ENCODE peak calls at places on chromosomes 4 and X, in four cellular contexts. G is left lung, H is mammary epithelial cell, R is HCT116. I is an unnamed sample.

GRCh38 chrX:105167233-105167632 is 53.3 kb downstream of the TEX13A start:
- DNase-seq in R (no peak), G (no peak), H (peak; percentile 76), I (no peak)

GRCh38 chrX:4935846-4936245 is 1222.4 kb upstream of the PRKX start:
- DNase-seq in G (peak; percentile 38), H (no peak), R (no peak), I (no peak)

GRCh38 chr4:1785592-1785991 is 7.5 kb upstream of the FGFR3 start:
- DNase-seq in R (no peak), G (no peak), H (no peak), I (no peak)

GRCh38 chrX:101357166-101357795 is 8.7 kb upstream of the TIMM8A start:
- DNase-seq in R (peak; percentile 18), G (no peak), H (no peak), I (no peak)

GRCh38 chr4:41418444-41418843 is 119.5 kb upstream of the LIMCH1 start:
- DNase-seq in G (no peak), H (peak; percentile 37), R (no peak), I (peak; percentile 78)

GRCh38 chr4:83510442-83510841 is 25.5 kb upstream of the GPAT3 start:
- DNase-seq in G (no peak), R (no peak), H (no peak), I (no peak)

GRCh38 chr4:149371021-149371420 is 444.6 kb downstream of the IQCM start:
- DNase-seq in H (peak; percentile 32), G (no peak), R (peak; percentile 67), I (peak; percentile 60)

GRCh38 chrX:480861-481417 is 94.2 kb upstream of the PPP2R3B start:
- DNase-seq in G (no peak), R (no peak), H (no peak), I (no peak)

GRCh38 chr4:184453402-184454160 is 20.8 kb downstream of the IRF2 start:
- DNase-seq in R (no peak), G (peak; percentile 65), H (peak; percentile 68), I (no peak)

GRCh38 chrX:153926594-153926862 is 464 bp upstream of the ARHGAP4 start:
- DNase-seq in G (no peak), H (no peak), R (no peak), I (no peak)

GRCh38 chr4:26522478-26522877 is 32.2 kb upstream of the CCKAR start:
- DNase-seq in R (no peak), H (peak; percentile 54), G (no peak), I (no peak)

GRCh38 chr4:141220271-141220654 is 432 bp upstream of the ZNF330 start:
- DNase-seq in R (no peak), H (no peak), G (no peak), I (no peak)

GRCh38 chr4:100311181-100311580 is 120.9 kb upstream of the DDIT4L start:
- DNase-seq in G (no peak), H (peak; percentile 42), R (peak; percentile 21), I (peak; percentile 19)

GRCh38 chr4:169741569-169741968 is 16.2 kb downstream of the HPF1 start:
- DNase-seq in R (no peak), G (no peak), H (peak; percentile 14), I (no peak)

GRCh38 chr4:109406337-109406931 is 27.2 kb upstream of the SEC24B start:
- DNase-seq in G (no peak), H (peak; percentile 49), R (peak; percentile 59), I (peak; percentile 56)

GRCh38 chrX:73215263-73215662 is 612 bp upstream of the NAP1L2 start:
- DNase-seq in R (no peak), G (no peak), H (no peak), I (no peak)
- H3K4me3 ChIP-seq in R (no peak overlapping the region), G (peak overlapping the region; percentile 34), H (peak overlapping the region; percentile 37), I (peak overlapping the region; percentile 68)

GRCh38 chr4:30264465-30264864 is 455.7 kb upstream of the PCDH7 start:
- DNase-seq in H (no peak), R (no peak), G (no peak), I (no peak)

GRCh38 chr4:30268370-30268769 is 451.8 kb upstream of the PCDH7 start:
- DNase-seq in G (no peak), H (no peak), R (no peak), I (no peak)

GRCh38 chr4:30269850-30270249 is 450.3 kb upstream of the PCDH7 start:
- DNase-seq in R (peak; percentile 43), G (no peak), H (no peak), I (no peak)
- TF ChIP-seq CTCF in R (peak; percentile 50), G (no peak), H (peak; percentile 32), I (peak; percentile 62)

GRCh38 chr4:88597970-88598369 is 5.7 kb downstream of the HERC3 start:
- DNase-seq in H (no peak), R (no peak), G (no peak), I (no peak)

GRCh38 chr4:88604978-88605678 is 12.8 kb downstream of the HERC3 start:
- DNase-seq in G (no peak), R (no peak), H (no peak), I (no peak)

GRCh38 chr4:88600129-88600849 is 8.0 kb downstream of the HERC3 start:
- DNase-seq in G (no peak), H (peak; percentile 89), R (no peak), I (peak; percentile 97)

GRCh38 chr4:88599714-88600113 is 7.4 kb downstream of the HERC3 start:
- DNase-seq in R (no peak), H (no peak), G (no peak), I (no peak)

GRCh38 chr4:88599298-88599697 is 7.0 kb downstream of the HERC3 start:
- DNase-seq in R (no peak), H (peak; percentile 46), G (no peak), I (peak; percentile 71)
- H3K4me3 ChIP-seq in R (no peak overlapping the region), H (no peak overlapping the region), G (no peak overlapping the region), I (peak overlapping the region; percentile 37)

GRCh38 chrX:135476378-135476777 is 44.1 kb upstream of the INTS6L start:
- DNase-seq in G (no peak), H (no peak), R (no peak), I (no peak)

GRCh38 chrX:135481696-135482179 is 38.7 kb upstream of the INTS6L start:
- DNase-seq in R (no peak), G (no peak), H (no peak), I (peak; percentile 92)

GRCh38 chrX:135480076-135480475 is 40.4 kb upstream of the INTS6L start:
- DNase-seq in G (no peak), H (no peak), R (no peak), I (no peak)

DNA sequence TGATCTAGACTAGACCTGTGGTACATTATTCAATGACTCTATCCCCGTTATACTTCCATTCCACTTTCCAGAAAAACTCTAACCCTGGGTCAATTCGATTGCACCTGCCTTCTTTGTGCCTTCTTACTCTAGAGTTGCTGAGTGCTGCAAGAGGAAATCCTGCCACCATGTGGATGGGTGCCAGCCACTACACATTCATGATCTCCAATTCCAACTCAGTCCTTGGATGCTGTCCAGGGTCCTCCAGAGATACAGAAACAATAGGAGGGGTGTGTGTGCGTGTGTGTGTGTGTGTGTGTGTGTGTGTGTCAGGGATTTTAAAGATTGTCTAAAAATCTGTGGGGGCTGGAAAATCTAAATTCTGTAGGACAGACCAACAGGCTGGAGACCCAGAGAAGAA is 42.9 kb upstream of the INTS6L start:
- DNase-seq in H (peak; percentile 61), R (peak; percentile 29), G (peak; percentile 60), I (peak; percentile 67)
- TF ChIP-seq CTCF in H (peak; percentile 73), R (peak; percentile 37), G (no peak), I (peak; percentile 66)

DNA sequence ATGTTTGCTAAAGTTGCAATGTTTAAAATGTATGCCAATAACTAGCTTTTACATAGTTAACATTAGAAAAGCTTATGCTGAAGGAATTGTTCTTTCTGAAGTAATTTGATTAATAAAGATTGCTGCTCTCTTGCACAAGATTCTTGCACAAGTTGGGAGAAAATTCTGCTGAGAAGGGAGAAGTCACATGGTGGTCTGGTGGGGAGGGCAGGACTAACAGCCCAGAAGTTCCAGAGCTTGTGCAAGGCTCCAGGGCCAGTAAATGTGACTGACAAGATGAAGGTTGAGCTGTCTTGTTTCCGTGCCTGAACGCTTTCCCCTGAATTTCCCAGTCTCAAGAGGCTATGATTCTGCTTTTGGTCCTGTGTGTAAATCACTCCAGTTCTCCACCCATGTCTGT is 112.9 kb upstream of the VCX start:
- DNase-seq in R (no peak), G (no peak), H (no peak), I (no peak)
- H3K4me3 ChIP-seq in R (no peak overlapping the region), G (no peak overlapping the region), H (no peak overlapping the region), I (no peak overlapping the region)

GRCh38 chr4:180031330-180031729 is 2211.9 kb upstream of the TENM3 start:
- DNase-seq in R (no peak), H (no peak), G (no peak), I (no peak)

DNA sequence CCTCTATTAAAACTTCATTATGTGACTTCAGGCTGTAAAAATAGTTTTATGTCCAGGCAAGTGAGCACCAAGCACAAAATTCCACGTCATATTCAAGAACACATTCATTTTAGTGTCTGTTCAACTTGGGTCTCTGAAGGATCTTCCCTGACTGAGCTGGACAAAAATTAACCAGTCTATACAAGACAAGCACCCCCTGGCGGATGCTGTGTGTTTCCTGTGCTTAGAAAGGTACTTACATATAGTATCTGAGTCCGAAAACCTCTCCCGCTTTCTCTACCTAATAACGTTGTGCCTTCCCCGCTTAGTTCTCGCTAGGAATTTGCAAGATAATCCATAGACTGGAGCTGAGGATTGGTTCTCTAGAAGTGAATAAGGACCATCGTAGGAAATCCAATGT is 2214.5 kb upstream of the TENM3 start:
- DNase-seq in H (peak; percentile 2), G (no peak), R (peak; percentile 33), I (peak; percentile 8)
- TF ChIP-seq CTCF in H (peak; percentile 48), G (no peak), R (peak; percentile 37), I (peak; percentile 36)

DNA sequence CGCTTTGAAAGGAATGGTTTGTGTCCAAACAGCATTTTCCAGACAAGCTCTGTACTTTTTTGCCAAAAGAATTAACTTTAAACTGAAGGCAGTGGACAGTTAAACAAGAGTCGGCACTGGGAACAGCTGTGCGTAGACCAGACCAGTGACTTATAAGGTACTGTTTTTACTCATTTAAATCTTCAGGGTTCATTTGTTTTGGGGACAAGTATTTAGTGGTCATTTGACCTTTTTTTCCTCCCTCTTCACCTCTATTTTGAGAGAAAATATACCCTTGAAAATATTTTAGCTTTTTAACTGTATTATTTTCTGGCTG is 303.8 kb downstream of the ARHGAP24 start:
- DNase-seq in H (no peak), R (no peak), G (no peak), I (no peak)
- H3K4me3 ChIP-seq in H (peak overlapping the region; percentile 57), R (no peak overlapping the region), G (no peak overlapping the region), I (no peak overlapping the region)

GRCh38 chr4:87975466-87975865 is at the start of gene SPP1:
- DNase-seq in R (no peak), H (peak; percentile 25), G (no peak), I (no peak)
- TF ChIP-seq CTCF in R (no peak), H (no peak), G (no peak), I (no peak)

GRCh38 chr4:156576946-156577345 is 394.7 kb downstream of the PDGFC start:
- DNase-seq in R (no peak), G (no peak), H (no peak), I (no peak)
- H3K4me3 ChIP-seq in R (no peak overlapping the region), G (no peak overlapping the region), H (no peak overlapping the region), I (no peak overlapping the region)

DNA sequence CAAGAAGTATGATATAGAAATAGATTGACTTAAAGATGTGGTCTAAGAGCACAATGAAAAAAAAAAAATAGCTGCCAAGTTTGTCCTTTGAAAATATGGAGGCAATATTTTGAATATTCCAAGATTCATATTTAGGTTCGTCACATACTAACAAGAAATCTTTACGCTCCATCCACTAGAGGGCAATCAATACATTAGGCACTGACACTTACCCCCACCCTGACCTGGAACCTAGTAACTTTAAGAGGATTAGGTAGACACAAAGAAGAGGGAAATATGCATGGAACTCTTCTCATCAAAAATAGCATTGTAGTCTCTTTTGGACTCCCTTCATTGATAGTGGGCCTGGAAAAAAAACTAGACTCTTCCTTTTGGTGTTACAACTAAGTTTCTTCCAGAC is 1108.1 kb downstream of the PCDH19 start:
- DNase-seq in R (no peak), H (no peak), G (no peak), I (no peak)
- TF ChIP-seq CTCF in R (no peak), H (peak; percentile 50), G (no peak), I (peak; percentile 45)